ENCODE peak calls at places on chromosomes 6 and 20, in six cellular contexts. I is HCT116, U is K562, Y is H1, P is GM12878, J is HepG2. C is an unnamed sample.

GRCh38 chr20:48766205-48766604 is 61.6 kb downstream of the PREX1 start:
- DNase-seq in I (no peak), U (no peak), Y (no peak), P (no peak), J (no peak), C (no peak)

GRCh38 chr6:12289655-12290489 is at the start of gene EDN1:
- DNase-seq in I (peak), U (peak), Y (peak), P (peak), J (peak), C (peak)

GRCh38 chr6:30830438-30830837 is 53.9 kb upstream of the DDR1 start:
- DNase-seq in I (no peak), U (no peak), Y (no peak), P (no peak), J (no peak), C (no peak)

GRCh38 chr6:41294463-41294862 is 8.0 kb upstream of the TREM1 start:
- DNase-seq in I (no peak), U (no peak), Y (peak), P (no peak), J (no peak), C (no peak)

GRCh38 chr6:42100029-42100901 is 42.2 kb downstream of the C6orf132 start:
- DNase-seq in I (no peak), U (peak), Y (no peak), P (no peak), J (peak), C (no peak)

GRCh38 chr6:20605581-20605980 is 71.3 kb downstream of the CDKAL1 start:
- DNase-seq in I (no peak), U (no peak), Y (no peak), P (no peak), J (no peak), C (no peak)

GRCh38 chr6:92777146-92777740 is 642.1 kb downstream of the EPHA7 start:
- DNase-seq in I (no peak), U (no peak), Y (no peak), P (no peak), J (peak), C (no peak)

GRCh38 chr6:88775866-88776571 is 187.4 kb downstream of the RNGTT start:
- DNase-seq in I (no peak), U (no peak), Y (no peak), P (no peak), J (no peak), C (no peak)

GRCh38 chr6:34487536-34487935 is 21.7 kb downstream of the PACSIN1 start:
- DNase-seq in I (no peak), U (no peak), Y (no peak), P (no peak), J (no peak), C (no peak)

GRCh38 chr20:17339000-17339399 is 112.2 kb downstream of the PCSK2 start:
- DNase-seq in I (no peak), U (no peak), Y (no peak), P (no peak), J (no peak), C (no peak)

GRCh38 chr6:26270121-26270861 is 94.7 kb upstream of the BTN3A2 start:
- DNase-seq in I (no peak), U (no peak), Y (no peak), P (no peak), J (no peak), C (no peak)

GRCh38 chr20:44079968-44080560 is 106.9 kb downstream of the JPH2 start:
- DNase-seq in I (no peak), U (no peak), Y (no peak), P (no peak), J (no peak), C (no peak)

GRCh38 chr20:60088236-60088635 is 130.0 kb downstream of the CDH26 start:
- DNase-seq in I (no peak), U (no peak), Y (no peak), P (no peak), J (no peak), C (no peak)

GRCh38 chr6:79269877-79270276 is 35.4 kb upstream of the HMGN3 start:
- DNase-seq in I (no peak), U (peak), Y (no peak), P (no peak), J (no peak), C (no peak)

GRCh38 chr20:43971233-43971632 is 56.6 kb downstream of the TOX2 start:
- DNase-seq in I (no peak), U (no peak), Y (no peak), P (no peak), J (no peak), C (no peak)

GRCh38 chr6:44727651-44728630 is 340.4 kb downstream of the CDC5L start:
- DNase-seq in I (no peak), U (no peak), Y (no peak), P (no peak), J (no peak), C (no peak)

GRCh38 chr20:5504061-5504739 is 187.4 kb upstream of the PROKR2 start:
- DNase-seq in I (no peak), U (peak), Y (no peak), P (no peak), J (peak), C (peak)

GRCh38 chr6:152301021-152301805 is 335.9 kb downstream of the SYNE1 start:
- DNase-seq in I (no peak), U (no peak), Y (no peak), P (no peak), J (peak), C (no peak)

GRCh38 chr20:56348746-56349145 is 10.0 kb upstream of the FAM210B start:
- DNase-seq in I (no peak), U (no peak), Y (no peak), P (no peak), J (no peak), C (no peak)
- TF ChIP-seq ATF3 in I (no peak), U (no peak), Y (no peak), P (no peak), J (no peak), C (no peak)

GRCh38 chr6:37083243-37084138 is 78.0 kb downstream of the FGD2 start:
- DNase-seq in I (no peak), U (peak), Y (no peak), P (no peak), J (peak), C (no peak)
- TF ChIP-seq ATF3 in I (no peak), U (no peak), Y (no peak), P (no peak), J (no peak), C (no peak)

GRCh38 chr6:27687154-27688013 is 214.5 kb upstream of the ZNF184 start:
- DNase-seq in I (peak), U (peak), Y (peak), P (peak), J (peak), C (peak)

GRCh38 chr6:27684264-27685211 is 211.6 kb upstream of the ZNF184 start:
- DNase-seq in I (peak), U (peak), Y (peak), P (peak), J (peak), C (peak)

GRCh38 chr6:27685278-27685677 is 212.4 kb upstream of the ZNF184 start:
- DNase-seq in I (no peak), U (no peak), Y (no peak), P (no peak), J (no peak), C (no peak)

DNA sequence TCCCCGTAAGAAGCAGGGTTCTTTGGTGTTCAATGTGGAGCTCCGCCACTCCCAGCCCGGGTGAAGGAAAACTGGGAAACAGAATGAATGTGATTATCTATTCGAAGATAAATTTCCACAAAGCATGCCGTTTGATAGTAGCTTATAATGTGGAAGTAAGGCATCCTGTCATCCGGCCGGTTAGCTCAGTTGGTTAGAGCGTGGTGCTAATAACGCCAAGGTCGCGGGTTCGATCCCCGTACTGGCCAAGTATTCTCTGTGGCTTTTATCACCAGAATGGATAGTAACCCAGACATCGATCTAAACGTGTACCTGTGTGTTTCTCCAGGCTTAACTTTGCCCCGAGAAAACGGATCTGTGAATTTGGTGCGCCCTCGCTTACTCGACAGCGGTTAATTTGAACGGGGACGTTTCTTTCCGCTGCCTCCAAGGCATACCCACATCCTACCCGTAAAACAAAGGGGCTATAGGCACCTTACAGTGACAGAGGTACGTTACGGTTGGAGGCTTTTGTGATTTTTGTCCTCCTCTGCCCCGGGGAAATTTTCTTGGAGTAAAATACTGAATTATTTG is 215.2 kb upstream of the ZNF184 start:
- DNase-seq in I (peak), U (peak), Y (peak), P (peak), J (peak), C (peak)
- TF ChIP-seq ATF3 in I (peak), U (no peak), Y (no peak), P (no peak), J (peak), C (no peak)

GRCh38 chr6:163735076-163735475 is 320.6 kb downstream of the QKI start:
- DNase-seq in I (no peak), U (no peak), Y (no peak), P (no peak), J (no peak), C (no peak)
- TF ChIP-seq ATF3 in I (no peak), U (no peak), Y (no peak), P (no peak), J (no peak), C (no peak)

DNA sequence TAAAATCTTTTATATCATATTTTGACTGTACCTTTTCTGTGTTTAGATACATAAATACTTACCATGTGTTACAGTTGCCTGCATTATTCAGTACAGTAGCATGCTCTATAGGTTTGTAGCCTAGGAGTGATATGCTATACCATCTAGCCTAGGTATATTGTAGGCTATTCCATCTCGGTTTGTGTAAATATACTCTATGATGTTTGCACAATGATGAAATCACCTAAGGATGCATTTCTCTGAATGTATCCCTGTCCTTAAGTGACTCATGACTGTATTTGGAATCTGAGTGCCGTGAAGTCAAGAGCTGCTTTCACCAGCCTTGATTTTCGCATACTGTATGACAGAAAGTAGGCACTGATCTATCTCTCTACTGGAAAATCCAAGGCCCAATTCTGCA is 129.9 kb downstream of the UTRN start:
- DNase-seq in I (no peak), U (no peak), Y (no peak), P (no peak), J (peak), C (no peak)
- TF ChIP-seq ATF3 in I (no peak), U (no peak), Y (no peak), P (no peak), J (peak), C (no peak)

GRCh38 chr6:43668151-43669028 is 19.2 kb downstream of the MRPS18A start:
- DNase-seq in I (peak), U (peak), Y (peak), P (peak), J (peak), C (peak)
- TF ChIP-seq ATF3 in I (no peak), U (no peak), Y (no peak), P (no peak), J (no peak), C (no peak)

GRCh38 chr6:69185276-69185675 is 550.2 kb downstream of the ADGRB3 start:
- DNase-seq in I (no peak), U (no peak), Y (no peak), P (no peak), J (no peak), C (no peak)

GRCh38 chr6:69179681-69180080 is 544.6 kb downstream of the ADGRB3 start:
- DNase-seq in I (no peak), U (no peak), Y (no peak), P (no peak), J (peak), C (no peak)

GRCh38 chr6:69180361-69181067 is 545.4 kb downstream of the ADGRB3 start:
- DNase-seq in I (no peak), U (no peak), Y (no peak), P (no peak), J (no peak), C (no peak)

GRCh38 chr6:69181964-69182363 is 546.9 kb downstream of the ADGRB3 start:
- DNase-seq in I (no peak), U (no peak), Y (no peak), P (no peak), J (no peak), C (no peak)
- TF ChIP-seq ATF3 in I (no peak), U (no peak), Y (no peak), P (no peak), J (no peak), C (no peak)

GRCh38 chr20:15792855-15793254 is 780.4 kb downstream of the KIF16B start:
- DNase-seq in I (no peak), U (no peak), Y (no peak), P (no peak), J (no peak), C (no peak)

GRCh38 chr20:15784020-15784419 is 789.2 kb downstream of the KIF16B start:
- DNase-seq in I (no peak), U (no peak), Y (no peak), P (no peak), J (no peak), C (no peak)

GRCh38 chr20:15789083-15789482 is 784.2 kb downstream of the KIF16B start:
- DNase-seq in I (no peak), U (no peak), Y (no peak), P (no peak), J (no peak), C (no peak)
- TF ChIP-seq ATF3 in I (no peak), U (no peak), Y (no peak), P (no peak), J (no peak), C (no peak)

GRCh38 chr6:6678185-6678671 is 89.7 kb downstream of the LY86 start:
- DNase-seq in I (no peak), U (peak), Y (no peak), P (no peak), J (peak), C (no peak)
- TF ChIP-seq ATF3 in I (no peak), U (peak), Y (no peak), P (no peak), J (no peak), C (no peak)

GRCh38 chr6:118739976-118740771 is 88.8 kb upstream of the CEP85L start:
- DNase-seq in I (no peak), U (peak), Y (no peak), P (no peak), J (no peak), C (no peak)
- TF ChIP-seq ATF3 in I (no peak), U (no peak), Y (no peak), P (no peak), J (no peak), C (no peak)

C was measured in WTC11.